ENCODE peak calls at places on chromosomes 3 and 15, in seven cellular contexts. K is mesothelial cell of epicardium, E is AG09309, I is GM12865, U is GM12864, J is Caco-2, L is heart right ventricle. B is an unnamed sample.

GRCh38 chr3:119673875-119674274 is 3.3 kb downstream of the COX17 start:
- DNase-seq in J (no peak), L (no peak), I (no peak), K (no peak), E (no peak), U (no peak), B (no peak)

GRCh38 chr15:74319596-74320357 is 47.7 kb downstream of the CYP11A1 start:
- DNase-seq in L (peak; percentile 42), U (no peak), I (peak; percentile 22), K (no peak), J (no peak), E (no peak), B (no peak)

GRCh38 chr3:124272611-124273151 is 280.8 kb upstream of the ROPN1 start:
- DNase-seq in I (no peak), U (no peak), K (no peak), E (no peak), L (no peak), J (no peak), B (no peak)

GRCh38 chr3:38574411-38575278 is 74.8 kb downstream of the SCN5A start:
- DNase-seq in E (no peak), L (no peak), U (no peak), I (no peak), J (no peak), K (no peak), B (no peak)

GRCh38 chr3:133426721-133427120 is 26.9 kb downstream of the BFSP2 start:
- DNase-seq in K (no peak), E (peak; percentile 52), I (no peak), L (no peak), U (no peak), J (no peak), B (no peak)

GRCh38 chr3:65992106-65992505 is 46.6 kb downstream of the MAGI1 start:
- DNase-seq in E (no peak), J (no peak), I (no peak), K (no peak), U (no peak), L (no peak), B (no peak)

GRCh38 chr3:85670626-85671025 is 711.8 kb downstream of the CADM2 start:
- DNase-seq in E (no peak), J (no peak), K (no peak), U (no peak), I (no peak), L (no peak), B (no peak)

GRCh38 chr15:40830884-40831283 is 2.4 kb upstream of the PPP1R14D start:
- DNase-seq in K (no peak), U (no peak), J (no peak), L (no peak), I (no peak), E (no peak), B (no peak)

GRCh38 chr15:64934023-64934422 is 22.3 kb downstream of the ANKDD1A start:
- DNase-seq in K (no peak), L (no peak), J (no peak), E (no peak), I (no peak), U (no peak), B (no peak)

GRCh38 chr15:70783041-70783440 is 19.7 kb upstream of the UACA start:
- DNase-seq in I (no peak), L (no peak), K (no peak), J (no peak), U (no peak), E (no peak), B (no peak)

GRCh38 chr3:102715030-102715697 is 280.3 kb downstream of the ZPLD1 start:
- DNase-seq in U (peak; percentile 36), K (no peak), J (no peak), E (no peak), I (peak; percentile 44), L (no peak), B (no peak)

GRCh38 chr3:5616873-5617272 is 429.4 kb downstream of the EDEM1 start:
- DNase-seq in J (no peak), L (no peak), E (no peak), K (no peak), U (no peak), I (peak; percentile 33), B (no peak)

GRCh38 chr3:46293991-46294833 is 52.0 kb downstream of the CCR3 start:
- DNase-seq in K (no peak), U (no peak), E (no peak), L (no peak), J (no peak), I (peak; percentile 47), B (no peak)

GRCh38 chr15:90106522-90107117 is 4.4 kb upstream of the IDH2 start:
- DNase-seq in K (no peak), U (no peak), E (no peak), L (peak; percentile 58), J (no peak), I (no peak), B (no peak)

GRCh38 chr3:113531826-113532697 is at the start of gene SIDT1:
- DNase-seq in I (peak; percentile 89), K (no peak), J (peak; percentile 21), U (peak; percentile 65), L (no peak), E (no peak), B (no peak)
- TF ChIP-seq CTCF in I (peak; percentile 4), K (no peak), J (no peak), U (no peak), L (no peak), E (no peak), B (peak; percentile 18)

GRCh38 chr3:183825380-183826161 is at the start of gene MAP6D1:
- DNase-seq in I (peak; percentile 53), L (peak; percentile 36), U (no peak), E (no peak), J (peak; percentile 87), K (peak; percentile 55), B (peak; percentile 68)
- TF ChIP-seq CTCF in I (peak; percentile 22), L (no peak), U (peak; percentile 37), E (peak; percentile 41), J (peak; percentile 53), K (no peak), B (peak; percentile 59)

DNA sequence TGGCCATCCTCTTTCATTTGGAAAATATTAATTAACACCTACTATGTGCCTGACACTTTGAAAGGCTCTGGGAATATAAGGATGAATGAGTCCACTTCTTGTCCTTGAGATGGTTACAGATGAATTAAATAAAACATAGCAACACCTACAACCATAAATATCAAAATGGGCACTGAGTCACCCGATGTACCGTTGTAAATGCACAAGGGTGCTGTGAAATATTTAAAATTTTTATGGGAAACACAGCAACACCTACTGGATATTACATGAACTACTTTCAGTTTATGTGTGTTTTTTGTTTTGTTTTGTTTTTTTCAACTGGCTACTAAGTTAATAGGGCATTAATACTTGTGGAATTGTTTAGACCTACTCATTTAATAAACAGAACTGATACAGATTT is 239.0 kb upstream of the NAALADL2 start:
- DNase-seq in I (no peak), K (no peak), E (peak; percentile 2), L (no peak), J (no peak), U (no peak), B (no peak)
- TF ChIP-seq CTCF in I (no peak), K (peak; percentile 51), E (peak; percentile 32), L (no peak), J (no peak), U (no peak), B (peak; percentile 51)

DNA sequence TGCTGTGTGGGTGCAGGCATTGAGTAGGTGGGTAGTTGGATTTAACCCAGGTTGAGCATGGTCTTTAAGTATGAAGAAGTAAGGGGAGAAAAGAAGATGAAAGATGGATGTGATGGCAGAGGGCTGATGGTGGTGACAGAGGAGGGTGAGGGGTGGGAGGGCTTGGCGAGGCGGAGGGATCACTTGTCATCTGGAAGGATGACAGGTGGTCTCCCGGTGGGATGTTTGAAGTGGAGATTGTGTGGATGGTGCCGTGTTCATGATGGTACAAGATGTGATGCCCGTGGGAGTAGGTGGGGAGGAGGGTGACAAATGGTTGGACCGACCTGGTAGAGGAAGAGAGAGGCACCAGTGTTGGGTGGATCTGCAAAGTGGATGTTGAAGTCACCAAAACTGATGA is 208.8 kb downstream of the RPLP1 start:
- DNase-seq in U (no peak), K (no peak), J (no peak), L (no peak), E (no peak), I (no peak), B (no peak)
- TF ChIP-seq CTCF in U (no peak), K (no peak), J (no peak), L (no peak), E (no peak), I (no peak), B (no peak)

GRCh38 chr3:180683816-180684215 is 4.5 kb upstream of the CCDC39 start:
- DNase-seq in U (no peak), K (no peak), L (no peak), E (no peak), J (no peak), I (no peak), B (no peak)
- TF ChIP-seq CTCF in U (no peak), K (no peak), L (no peak), E (no peak), J (no peak), I (no peak), B (no peak)

B was measured in neural crest cell.